ENCODE peak calls at places on chromosomes 5 and 9, in five cellular contexts. Z is posterior cingulate gyrus; P is activated CD4-positive, alpha-beta T cell treated with anti-CD3 and anti-CD28 coated beads for 48 hours; M is effector CD4-positive, alpha-beta T cell; X is HCT116. K is an unnamed sample.

GRCh38 chr5:139543423-139543991 is 17.6 kb upstream of the UBE2D2 start:
- DNase-seq in Z (peak; percentile 79), P (peak; percentile 56), M (peak; percentile 21), X (no peak), K (peak; percentile 71)

GRCh38 chr5:173782671-173783101 is 105.5 kb upstream of the CPEB4 start:
- DNase-seq in Z (no peak), P (no peak), M (no peak), X (no peak), K (no peak)

GRCh38 chr5:135508496-135509005 is 27.2 kb downstream of the NEUROG1 start:
- DNase-seq in Z (no peak), P (no peak), M (no peak), X (no peak), K (no peak)

GRCh38 chr5:90803376-90803775 is 244.8 kb downstream of the ADGRV1 start:
- DNase-seq in Z (no peak), P (no peak), M (no peak), X (no peak), K (no peak)

GRCh38 chr9:127562841-127563523 is 49.1 kb upstream of the STXBP1 start:
- DNase-seq in Z (no peak), P (no peak), M (no peak), X (no peak), K (no peak)

GRCh38 chr5:35316611-35317307 is 86.5 kb upstream of the PRLR start:
- DNase-seq in Z (no peak), P (peak; percentile 37), M (no peak), X (no peak), K (peak; percentile 51)

GRCh38 chr5:97751556-97751955 is 568.5 kb upstream of the RIOK2 start:
- DNase-seq in Z (no peak), P (no peak), M (no peak), X (no peak), K (no peak)

GRCh38 chr9:133087429-133088145 is 25.8 kb downstream of the CEL start:
- DNase-seq in Z (peak; percentile 48), P (no peak), M (no peak), X (no peak), K (no peak)

GRCh38 chr9:37963936-37964739 is 60.2 kb upstream of the SLC25A51 start:
- DNase-seq in Z (peak; percentile 82), P (no peak), M (no peak), X (no peak), K (no peak)

GRCh38 chr9:136949239-136949816 is 2.7 kb upstream of the LCN12 start:
- DNase-seq in Z (no peak), P (no peak), M (no peak), X (no peak), K (no peak)

GRCh38 chr5:22928821-22929482 is 75.8 kb upstream of the CDH12 start:
- DNase-seq in Z (no peak), P (no peak), M (no peak), X (no peak), K (no peak)

GRCh38 chr9:17656889-17657288 is 78.0 kb downstream of the SH3GL2 start:
- DNase-seq in Z (no peak), P (no peak), M (no peak), X (no peak), K (no peak)

GRCh38 chr5:44900273-44900954 is 91.7 kb downstream of the MRPS30 start:
- DNase-seq in Z (no peak), P (no peak), M (no peak), X (no peak), K (no peak)

GRCh38 chr5:111869681-111870080 is 112.7 kb upstream of the NREP start:
- DNase-seq in Z (no peak), P (no peak), M (no peak), X (no peak), K (no peak)

GRCh38 chr9:89812556-89813181 is 207.9 kb downstream of the GADD45G start:
- DNase-seq in Z (no peak), P (no peak), M (no peak), X (no peak), K (no peak)

GRCh38 chr9:114307323-114308250 is 15.3 kb upstream of the ORM1 start:
- DNase-seq in Z (peak; percentile 37), P (peak; percentile 1), M (no peak), X (no peak), K (no peak)

GRCh38 chr9:95181226-95181818 is 136.2 kb downstream of the FANCC start:
- DNase-seq in Z (no peak), P (no peak), M (no peak), X (peak; percentile 4), K (no peak)

GRCh38 chr5:96984506-96985192 is 48.8 kb downstream of the LNPEP start:
- DNase-seq in Z (no peak), P (no peak), M (no peak), X (no peak), K (no peak)